ENCODE peak calls at places on chromosomes 6 and 20, in eight cellular contexts. Y, K, A, E, F, N, Z and O are unnamed samples. For H3K27me3 and H3K36me3, the result is how much of the 10 kb centered on the place peaks cover.

GRCh38 chr6:19410477-19410876 is 426.7 kb upstream of the ID4 start:
- DNase-seq in Y (no peak), K (peak), A (no peak), E (no peak), F (no peak), N (no peak), Z (no peak), O (no peak)

GRCh38 chr6:85044336-85044735 is 279.9 kb upstream of the TBX18 start:
- DNase-seq in Y (peak), K (no peak), A (no peak), E (no peak), F (no peak), N (no peak), Z (no peak), O (no peak)

GRCh38 chr20:46324960-46325703 is 16.8 kb upstream of the CDH22 start:
- DNase-seq in Y (peak), K (peak), A (no peak), E (no peak), F (no peak), N (no peak), Z (no peak), O (no peak)

GRCh38 chr20:50670126-50670862 is 21.0 kb downstream of the RIPOR3 start:
- DNase-seq in Y (no peak), K (no peak), A (peak), E (no peak), F (no peak), N (no peak), Z (no peak), O (no peak)

GRCh38 chr6:65638047-65638831 is 68.8 kb downstream of the EYS start:
- DNase-seq in Y (no peak), K (no peak), A (no peak), E (no peak), F (no peak), N (no peak), Z (no peak), O (no peak)

GRCh38 chr6:118223316-118223715 is 316.3 kb downstream of the SLC35F1 start:
- DNase-seq in Y (no peak), K (no peak), A (peak), E (no peak), F (no peak), N (no peak), Z (no peak), O (no peak)

GRCh38 chr20:23637282-23638221 is at the start of gene CST3:
- DNase-seq in Y (peak), K (peak), A (peak), E (peak), F (peak), N (no peak), Z (no peak), O (no peak)

GRCh38 chr6:56716229-56716628 is 73.5 kb upstream of the DST start:
- DNase-seq in Y (no peak), K (no peak), A (no peak), E (no peak), F (no peak), N (no peak), Z (no peak), O (no peak)

GRCh38 chr6:117110146-117110545 is 155.2 kb upstream of the VGLL2 start:
- DNase-seq in Y (no peak), K (no peak), A (no peak), E (no peak), F (no peak), N (no peak), Z (no peak), O (no peak)

GRCh38 chr6:158008894-158009891 is 27.5 kb downstream of the SYNJ2 start:
- DNase-seq in Y (peak), K (no peak), A (no peak), E (peak), F (no peak), N (peak), Z (no peak), O (no peak)

GRCh38 chr6:34557228-34557627 is 1.1 kb upstream of the SPDEF start:
- DNase-seq in Y (no peak), K (no peak), A (no peak), E (no peak), F (no peak), N (no peak), Z (no peak), O (no peak)

GRCh38 chr6:82144852-82145332 is 102.7 kb downstream of the IBTK start:
- DNase-seq in Y (peak), K (peak), A (peak), E (no peak), F (peak), N (no peak), Z (no peak), O (peak)

GRCh38 chr6:24910331-24910849 is 25.4 kb downstream of the RIPOR2 start:
- DNase-seq in Y (peak), K (no peak), A (no peak), E (peak), F (no peak), N (no peak), Z (no peak), O (no peak)

GRCh38 chr6:16683524-16684194 is 77.6 kb downstream of the ATXN1 start:
- DNase-seq in Y (peak), K (peak), A (peak), E (peak), F (peak), N (peak), Z (no peak), O (no peak)

GRCh38 chr20:57964011-57964862 is 254.4 kb upstream of the PMEPA1 start:
- DNase-seq in Y (no peak), K (no peak), A (no peak), E (no peak), F (no peak), N (no peak), Z (no peak), O (no peak)

GRCh38 chr6:150056156-150056555 is 12.8 kb downstream of the ULBP3 start:
- DNase-seq in Y (no peak), K (no peak), A (no peak), E (no peak), F (no peak), N (no peak), Z (no peak), O (no peak)

GRCh38 chr6:150055131-150055530 is 13.8 kb downstream of the ULBP3 start:
- DNase-seq in Y (no peak), K (no peak), A (no peak), E (no peak), F (no peak), N (no peak), Z (no peak), O (no peak)

GRCh38 chr6:150057501-150057951 is 11.4 kb downstream of the ULBP3 start:
- DNase-seq in Y (no peak), K (no peak), A (no peak), E (no peak), F (no peak), N (no peak), Z (no peak), O (no peak)

GRCh38 chr6:150058231-150058792 is 10.6 kb downstream of the ULBP3 start:
- DNase-seq in Y (no peak), K (no peak), A (no peak), E (no peak), F (no peak), N (no peak), Z (no peak), O (no peak)

DNA sequence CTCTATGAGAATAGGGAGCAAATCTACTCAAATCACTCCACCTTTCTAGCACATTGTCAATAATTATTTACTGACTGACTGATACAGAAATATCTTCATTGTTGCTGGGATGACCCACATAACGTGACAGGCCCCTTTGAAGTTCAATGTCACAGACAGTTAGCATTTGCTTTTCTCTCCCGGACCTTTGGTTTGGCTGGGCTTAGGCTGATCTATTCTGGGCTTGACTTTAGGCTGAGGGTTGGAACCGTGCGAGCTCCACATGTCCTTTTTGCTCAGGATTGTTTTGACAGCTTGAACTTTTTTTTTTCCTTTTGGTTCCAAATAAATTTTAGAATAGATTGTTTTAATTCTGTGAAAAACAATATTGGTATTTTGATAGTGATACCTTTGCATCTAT is 12.0 kb downstream of the ULBP3 start:
- DNase-seq in Y (no peak), K (no peak), A (no peak), E (no peak), F (no peak), N (no peak), Z (no peak), O (no peak)
- H3K27me3 ChIP-seq in Y (under half), K (under half), A (under half), E (under half), F (under half), N (under half), Z (under half), O (under half)

DNA sequence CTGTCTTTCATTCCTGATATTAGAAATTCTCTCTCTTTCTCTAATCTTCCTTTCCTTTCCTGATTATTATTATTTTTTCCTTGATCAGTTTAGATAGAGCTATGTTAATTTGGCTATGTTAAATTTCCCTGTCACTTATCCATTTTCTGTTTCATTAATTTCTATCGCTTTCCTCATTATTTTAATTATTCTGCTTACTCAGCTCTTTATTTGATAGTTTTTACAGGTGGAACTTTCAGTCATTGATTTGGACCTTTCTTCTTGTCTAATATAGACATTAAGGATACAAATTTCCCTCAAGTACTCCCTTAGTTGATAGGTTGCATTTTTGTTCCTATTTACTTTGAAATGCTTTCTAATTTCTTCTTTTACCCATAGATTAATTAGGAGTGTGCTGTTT is 442.3 kb downstream of the CDH26 start:
- DNase-seq in Y (no peak), K (no peak), A (no peak), E (no peak), F (no peak), N (no peak), Z (no peak), O (no peak)
- H3K36me3 ChIP-seq in Y (under half), K (under half), A (under half), E (under half), F (under half), N (under half), Z (under half), O (under half)

DNA sequence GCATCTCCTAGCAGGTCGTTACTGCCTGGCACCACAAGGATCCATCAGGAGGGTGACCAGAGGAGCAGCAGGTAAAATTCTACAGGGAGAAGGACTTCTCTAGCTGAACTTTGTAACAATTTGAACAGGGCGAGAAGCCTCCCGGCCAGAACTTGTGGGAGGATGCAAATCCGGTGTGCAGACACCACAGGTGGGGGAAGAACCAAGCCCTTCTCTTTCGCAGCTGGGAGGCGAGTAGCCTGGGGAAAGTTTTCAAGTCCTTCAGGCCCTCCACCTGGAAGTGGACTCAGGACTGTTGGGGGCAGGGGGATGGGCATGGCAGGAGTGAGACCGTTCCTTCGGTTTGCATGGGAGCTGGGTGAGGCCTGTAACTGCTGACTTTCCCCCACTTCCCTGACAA is 42.7 kb upstream of the FAM210B start:
- DNase-seq in Y (no peak), K (no peak), A (no peak), E (no peak), F (no peak), N (no peak), Z (no peak), O (no peak)
- H3K4me3 ChIP-seq in Y (no peak), K (no peak), A (no peak), E (no peak), F (no peak), N (no peak), Z (no peak), O (no peak)

DNA sequence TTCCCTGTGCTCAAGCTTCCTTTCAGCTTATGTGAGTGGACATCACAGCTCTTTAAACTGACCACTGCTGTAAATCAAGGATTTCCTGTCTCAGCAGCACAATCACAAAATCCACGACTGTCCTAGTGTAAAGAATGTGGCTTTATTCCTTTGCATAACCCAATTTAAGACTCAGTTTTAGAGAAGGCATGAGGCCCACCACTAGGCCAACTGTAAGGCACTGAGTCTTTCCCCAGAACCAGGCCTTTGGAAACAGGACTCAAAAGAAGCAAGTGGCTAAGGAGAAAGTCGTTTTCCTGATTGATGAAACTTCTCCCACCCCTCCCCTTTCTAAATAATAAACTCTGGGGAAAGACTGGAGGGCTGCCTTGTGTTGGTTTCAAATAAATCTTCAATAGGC is 3.7 kb downstream of the OLIG3 start:
- DNase-seq in Y (no peak), K (no peak), A (no peak), E (no peak), F (no peak), N (no peak), Z (no peak), O (no peak)
- H3K27me3 ChIP-seq in Y (under half), K (half or more), A (under half), E (half or more), F (half or more), N (half or more), Z (half or more), O (half or more)

DNA sequence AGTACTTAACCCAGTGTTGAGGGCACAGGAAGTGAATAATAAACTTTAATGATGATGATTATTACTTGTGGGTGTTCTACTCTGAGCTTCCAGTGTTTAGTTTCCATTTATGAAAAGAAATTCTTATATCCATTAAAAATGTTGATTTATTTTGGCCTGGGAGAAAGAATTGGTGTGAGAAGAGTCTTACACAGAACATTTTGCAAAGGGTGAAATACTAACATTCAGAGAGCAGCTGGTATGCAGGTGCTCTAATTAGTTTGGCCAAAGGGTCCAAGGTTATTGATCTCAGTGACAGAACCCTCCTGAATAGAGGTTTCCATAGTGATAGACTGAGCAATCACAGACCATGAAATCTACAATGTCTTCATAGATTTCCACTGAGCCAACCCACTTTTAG is 4.4 kb downstream of the OSER1 start:
- DNase-seq in Y (no peak), K (no peak), A (no peak), E (no peak), F (no peak), N (no peak), Z (no peak), O (no peak)
- H3K36me3 ChIP-seq in Y (under half), K (under half), A (under half), E (under half), F (under half), N (under half), Z (under half), O (under half)

DNA sequence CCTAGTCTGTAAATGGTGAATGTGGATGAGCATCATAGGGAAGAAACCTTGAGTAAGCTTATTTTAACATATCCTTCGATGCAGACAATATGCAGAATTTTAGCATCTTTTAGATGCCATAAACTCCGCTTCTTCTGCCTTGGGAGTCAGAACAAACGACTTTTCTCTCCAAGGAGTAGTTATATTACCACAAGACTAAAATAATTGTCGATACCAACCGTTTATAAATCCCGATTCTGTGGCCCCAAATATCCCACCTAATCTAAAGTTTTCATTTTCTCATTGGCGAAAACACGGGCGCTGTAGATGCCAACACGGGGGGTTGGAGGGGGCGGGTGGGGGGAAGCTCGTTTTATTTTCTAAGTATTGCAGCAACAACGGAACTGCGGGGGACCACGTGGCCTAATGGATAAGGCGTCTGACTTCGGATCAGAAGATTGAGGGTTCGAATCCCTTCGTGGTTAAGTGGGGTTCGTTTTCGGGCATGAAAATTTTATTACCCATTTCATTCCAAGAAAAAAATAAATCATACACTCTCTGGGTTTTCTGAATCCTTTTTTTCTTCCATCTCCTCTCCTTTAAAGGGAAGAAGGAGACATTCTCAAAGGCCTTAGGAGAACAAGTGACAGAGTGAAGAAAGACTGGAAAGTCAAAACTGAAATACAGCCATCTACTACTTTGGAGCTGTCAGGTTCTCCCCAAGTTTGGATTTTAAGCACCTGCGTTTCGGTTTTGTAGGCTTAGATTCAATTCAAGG is 65.5 kb upstream of the BTN3A2 start:
- DNase-seq in Y (no peak), K (peak), A (no peak), E (no peak), F (no peak), N (no peak), Z (no peak), O (no peak)
- H3K4me3 ChIP-seq in Y (no peak), K (peak), A (no peak), E (no peak), F (no peak), N (no peak), Z (no peak), O (no peak)

DNA sequence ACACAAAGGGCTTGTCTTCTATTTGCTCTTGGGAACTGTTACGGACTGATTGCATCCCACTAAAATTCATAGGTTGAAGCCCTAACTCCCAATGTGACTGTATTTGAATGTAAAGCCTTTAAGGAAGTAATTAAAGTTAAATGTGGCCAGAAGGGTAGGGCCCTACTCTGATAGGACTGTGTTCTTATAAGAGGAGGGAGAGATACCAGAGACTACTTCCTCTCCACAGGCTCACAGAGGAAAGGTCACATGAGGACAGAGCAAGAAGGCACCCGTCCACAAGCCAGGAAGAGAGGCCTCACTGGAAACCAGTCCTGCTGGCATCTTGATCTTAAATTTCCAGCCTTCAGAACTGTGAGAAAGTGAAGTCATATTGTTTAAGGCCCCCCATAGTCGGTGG is 211.9 kb downstream of the CDH26 start:
- DNase-seq in Y (no peak), K (no peak), A (no peak), E (no peak), F (no peak), N (no peak), Z (no peak), O (no peak)
- H3K27me3 ChIP-seq in Y (under half), K (under half), A (under half), E (under half), F (under half), N (under half), Z (under half), O (under half)

GRCh38 chr6:111686249-111686997 is 80.7 kb upstream of the TRAF3IP2 start:
- DNase-seq in Y (no peak), K (no peak), A (no peak), E (no peak), F (no peak), N (no peak), Z (no peak), O (no peak)

GRCh38 chr6:111685506-111685905 is 79.8 kb upstream of the TRAF3IP2 start:
- DNase-seq in Y (no peak), K (no peak), A (no peak), E (no peak), F (no peak), N (no peak), Z (no peak), O (no peak)

GRCh38 chr6:111689946-111690345 is 84.3 kb upstream of the TRAF3IP2 start:
- DNase-seq in Y (no peak), K (no peak), A (no peak), E (no peak), F (no peak), N (no peak), Z (no peak), O (no peak)

GRCh38 chr6:111689419-111689818 is 83.7 kb upstream of the TRAF3IP2 start:
- DNase-seq in Y (no peak), K (no peak), A (no peak), E (no peak), F (no peak), N (no peak), Z (no peak), O (no peak)

GRCh38 chr6:111687652-111688051 is 82.0 kb upstream of the TRAF3IP2 start:
- DNase-seq in Y (no peak), K (no peak), A (no peak), E (no peak), F (no peak), N (no peak), Z (no peak), O (no peak)
- H3K36me3 ChIP-seq in Y (under half), K (under half), A (under half), E (under half), F (under half), N (half or more), Z (half or more), O (under half)